ENCODE peak calls at places on chromosomes 6 and 20, in eight cellular contexts. W is GM23248, X is GM23338, F is MM.1S, E is PC-3, C is HCT116, S is hepatocyte, M is SK-N-SH. K is an unnamed sample. For H3K4me1, the result is how much of the 10 kb centered on the place peaks cover.

GRCh38 chr20:8089668-8090067 is 42.4 kb upstream of the PLCB1 start:
- DNase-seq in S (peak), E (no peak), M (no peak), F (no peak), X (no peak), W (no peak), C (no peak), K (no peak)

GRCh38 chr6:148509789-148510581 is 167.3 kb downstream of the SASH1 start:
- DNase-seq in F (peak), S (peak), W (peak), M (no peak), E (no peak), X (no peak), C (no peak), K (no peak)

GRCh38 chr20:32742322-32743236 is 688 bp downstream of the COMMD7 start:
- DNase-seq in C (no peak), W (no peak), F (no peak), X (peak), E (no peak), S (peak), M (peak), K (peak)

GRCh38 chr20:22426772-22427171 is 157.6 kb downstream of the FOXA2 start:
- DNase-seq in S (no peak), C (no peak), M (no peak), E (no peak), F (no peak), W (no peak), X (no peak), K (no peak)

GRCh38 chr6:15246217-15247211 is 645 bp downstream of the JARID2 start:
- DNase-seq in M (no peak), C (no peak), F (peak), E (no peak), X (no peak), S (no peak), W (peak), K (no peak)

GRCh38 chr6:41570270-41570615 is 24.1 kb downstream of the FOXP4 start:
- DNase-seq in X (peak), M (no peak), C (no peak), E (no peak), W (no peak), S (no peak), F (no peak), K (no peak)

GRCh38 chr6:137792160-137793033 is 74.7 kb upstream of the TNFAIP3 start:
- DNase-seq in W (peak), S (no peak), M (no peak), X (no peak), E (no peak), C (no peak), F (no peak), K (no peak)

GRCh38 chr6:84489598-84489997 is 262.2 kb upstream of the CEP162 start:
- DNase-seq in X (peak), M (no peak), S (no peak), E (no peak), W (no peak), F (no peak), C (no peak), K (no peak)

GRCh38 chr6:141701732-141702131 is 431.0 kb upstream of the GJE1 start:
- DNase-seq in C (no peak), M (no peak), F (no peak), E (no peak), W (no peak), S (no peak), X (no peak), K (no peak)

GRCh38 chr6:138550346-138550767 is 51.1 kb upstream of the NHSL1 start:
- DNase-seq in M (no peak), E (no peak), F (no peak), S (no peak), C (no peak), X (no peak), W (peak), K (no peak)

GRCh38 chr6:142088858-142089216 is 43.9 kb upstream of the GJE1 start:
- DNase-seq in E (peak), S (peak), X (peak), M (peak), F (no peak), W (peak), C (no peak), K (no peak)

GRCh38 chr6:45450801-45451200 is 73.1 kb upstream of the SUPT3H start:
- DNase-seq in E (no peak), F (no peak), X (no peak), M (no peak), W (no peak), S (no peak), C (no peak), K (no peak)

GRCh38 chr6:70119218-70119835 is 183.6 kb downstream of the COL9A1 start:
- DNase-seq in W (no peak), X (no peak), C (no peak), M (no peak), F (no peak), S (peak), E (no peak), K (no peak)

GRCh38 chr6:5081955-5082354 is 3.2 kb upstream of the PPP1R3G start:
- DNase-seq in M (no peak), F (no peak), C (no peak), X (no peak), W (peak), S (no peak), E (peak), K (no peak)

GRCh38 chr20:20130399-20130798 is 78.1 kb downstream of the CFAP61 start:
- DNase-seq in M (no peak), C (peak), S (no peak), W (peak), X (peak), E (peak), F (peak), K (peak)

GRCh38 chr6:55980627-55981211 is 105.3 kb upstream of the BMP5 start:
- DNase-seq in W (peak), F (peak), X (peak), M (peak), E (peak), C (peak), S (peak), K (peak)

GRCh38 chr6:27791182-27791939 is 120.8 kb downstream of the OR2B2 start:
- DNase-seq in E (peak), F (no peak), X (peak), C (peak), W (peak), S (peak), M (peak), K (peak)

GRCh38 chr6:33794910-33795615 is 6.1 kb upstream of the LEMD2 start:
- DNase-seq in S (peak), C (no peak), M (peak), W (peak), F (no peak), X (peak), E (no peak), K (no peak)

GRCh38 chr6:23656257-23656731 is 469.7 kb upstream of the NRSN1 start:
- DNase-seq in M (peak), E (no peak), S (peak), F (no peak), W (no peak), C (no peak), X (peak), K (no peak)

GRCh38 chr6:132190815-132191175 is 210.5 kb downstream of the MOXD1 start:
- DNase-seq in W (peak), M (no peak), F (no peak), X (no peak), C (no peak), S (no peak), E (no peak), K (no peak)

GRCh38 chr6:17107768-17108325 is 6.0 kb downstream of the STMND1 start:
- DNase-seq in X (no peak), S (no peak), M (no peak), E (no peak), C (no peak), W (peak), F (no peak), K (no peak)

GRCh38 chr20:8342401-8342800 is 210.3 kb downstream of the PLCB1 start:
- DNase-seq in W (no peak), E (no peak), F (no peak), S (no peak), M (no peak), C (no peak), X (no peak), K (no peak)

GRCh38 chr20:62986257-62986807 is 20.4 kb downstream of the BHLHE23 start:
- DNase-seq in M (no peak), X (no peak), E (no peak), W (no peak), S (no peak), F (no peak), C (no peak), K (no peak)

GRCh38 chr6:57242505-57242904 is 20.4 kb upstream of the RAB23 start:
- DNase-seq in X (no peak), C (no peak), M (no peak), S (peak), F (no peak), E (peak), W (peak), K (no peak)

GRCh38 chr20:35003211-35004031 is 47.8 kb downstream of the MYH7B start:
- DNase-seq in X (no peak), M (no peak), F (no peak), C (no peak), W (no peak), S (no peak), E (no peak), K (no peak)

GRCh38 chr6:105560611-105561066 is 157.8 kb upstream of the PREP start:
- DNase-seq in W (peak), E (peak), S (no peak), X (no peak), C (no peak), F (no peak), M (no peak), K (no peak)

GRCh38 chr6:33432546-33432945 is 12.7 kb downstream of the SYNGAP1 start:
- DNase-seq in W (no peak), E (no peak), F (no peak), S (no peak), X (no peak), C (no peak), M (peak), K (no peak)

GRCh38 chr6:15372932-15373331 is 127.1 kb downstream of the JARID2 start:
- DNase-seq in E (no peak), F (no peak), M (no peak), S (no peak), X (no peak), W (no peak), C (no peak), K (no peak)

GRCh38 chr6:35050291-35050987 is 90.7 kb downstream of the TCP11 start:
- DNase-seq in X (no peak), E (no peak), W (no peak), C (no peak), M (peak), F (no peak), S (no peak), K (no peak)

GRCh38 chr6:156658186-156658585 is 119.0 kb upstream of the ARID1B start:
- DNase-seq in S (peak), M (no peak), X (no peak), E (no peak), W (peak), F (no peak), C (no peak), K (no peak)

DNA sequence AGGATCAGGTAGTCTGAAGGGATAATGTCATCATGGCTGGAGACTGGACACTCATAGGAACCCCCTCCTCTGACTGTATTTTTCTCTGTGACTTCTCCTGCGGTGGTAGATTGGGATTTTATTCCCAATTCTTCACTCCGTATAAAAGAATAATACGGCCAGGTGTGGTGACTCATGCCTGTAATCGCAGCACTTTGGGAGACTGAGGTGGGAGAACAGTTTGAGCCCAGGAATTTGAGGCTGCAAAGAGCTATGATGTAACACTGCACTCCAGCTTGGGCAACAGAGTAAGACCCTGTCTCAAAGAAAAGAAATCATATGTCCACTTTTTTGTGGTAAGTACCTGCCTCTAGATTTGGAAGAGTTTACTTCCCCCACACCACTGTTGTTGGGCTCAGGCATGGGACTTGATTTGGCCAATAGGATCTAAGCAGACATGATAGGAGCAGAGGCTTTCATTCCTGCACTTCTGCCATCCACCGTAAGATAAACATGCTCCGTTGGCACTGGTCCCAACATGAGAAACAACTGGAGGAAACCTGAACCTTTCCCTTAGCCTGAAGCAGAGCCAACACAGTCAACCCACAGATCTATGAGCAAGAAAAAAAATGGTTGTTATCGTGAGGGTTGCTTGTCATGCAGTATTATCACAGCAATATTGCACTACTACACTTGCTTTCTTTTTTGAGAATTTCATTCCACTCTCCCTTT is 82.0 kb downstream of the JPH2 start:
- DNase-seq in E (peak), X (no peak), S (peak), M (peak), C (no peak), W (peak), F (no peak), K (no peak)
- TF ChIP-seq EZH2phosphoT487 in E (no peak), X (no peak), S (no peak), M (no peak), C (no peak), W (no peak), F (no peak), K (no peak)

GRCh38 chr6:144134737-144135136 is 15.6 kb upstream of the STX11 start:
- DNase-seq in F (no peak), X (no peak), S (no peak), M (no peak), E (peak), C (no peak), W (no peak), K (no peak)
- H3K4me1 ChIP-seq in F (under half), X (under half), S (under half), M (under half), E (under half), C (under half), W (under half), K (under half)

DNA sequence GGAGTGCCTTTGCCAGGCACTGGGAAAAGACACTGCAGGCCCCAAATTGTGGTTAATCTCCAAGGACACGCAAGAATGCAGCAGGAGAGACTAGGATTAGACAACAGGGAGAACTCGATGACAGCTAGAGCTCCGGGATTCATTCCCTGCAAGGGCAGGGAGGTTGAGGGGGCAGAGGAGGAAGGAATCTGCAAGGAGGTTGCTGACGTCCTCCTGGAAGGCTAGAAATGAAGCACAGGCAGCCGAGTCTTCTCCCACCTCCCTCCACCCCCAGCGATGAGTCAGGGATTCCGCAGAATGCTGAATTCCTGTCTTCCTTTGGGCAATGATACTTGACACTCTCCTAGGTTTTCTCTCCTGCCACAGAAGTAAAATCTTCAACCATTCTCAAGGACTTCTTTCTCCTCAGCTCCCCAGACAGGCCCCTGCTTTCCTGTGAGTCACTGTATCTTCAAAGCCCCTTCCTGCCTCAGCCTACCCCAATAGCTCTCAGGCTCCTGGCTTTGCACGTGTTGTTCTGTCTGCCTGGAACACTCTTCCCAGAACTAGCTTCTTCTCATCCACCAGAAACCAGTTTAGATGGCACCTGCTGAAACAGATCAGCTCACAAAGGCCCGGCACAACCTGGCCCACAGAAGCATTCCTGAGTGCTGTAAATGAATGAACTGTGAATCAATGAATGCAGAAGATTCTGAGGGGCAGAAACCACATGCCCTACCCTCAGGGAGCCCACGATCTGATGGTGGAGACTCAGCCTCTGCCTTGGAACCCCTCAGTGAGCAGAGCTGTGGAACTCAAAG is 85.6 kb downstream of the MRPL14 start:
- DNase-seq in C (peak), F (no peak), E (peak), M (no peak), W (peak), X (peak), S (peak), K (no peak)
- H2AFZ ChIP-seq in C (no peak), F (no peak), E (peak), M (no peak), W (no peak), X (peak), S (no peak), K (no peak)

GRCh38 chr20:38169636-38170035 is 4.6 kb upstream of the TGM2 start:
- DNase-seq in F (peak), M (no peak), S (no peak), W (no peak), C (no peak), E (no peak), X (no peak), K (no peak)

GRCh38 chr20:38170219-38170902 is 5.3 kb upstream of the TGM2 start:
- DNase-seq in F (no peak), X (no peak), W (no peak), E (no peak), M (no peak), C (no peak), S (no peak), K (no peak)

GRCh38 chr20:38167466-38167850 is 2.4 kb upstream of the TGM2 start:
- DNase-seq in M (no peak), X (no peak), W (no peak), S (no peak), F (no peak), C (no peak), E (no peak), K (no peak)

GRCh38 chr20:38167851-38168760 is 3.0 kb upstream of the TGM2 start:
- DNase-seq in C (no peak), M (no peak), F (no peak), W (peak), E (peak), S (peak), X (peak), K (no peak)

GRCh38 chr20:38168791-38169589 is 3.9 kb upstream of the TGM2 start:
- DNase-seq in S (no peak), X (no peak), M (no peak), F (no peak), E (peak), W (peak), C (no peak), K (no peak)
- TF ChIP-seq EZH2phosphoT487 in S (no peak), X (no peak), M (no peak), F (no peak), E (no peak), W (no peak), C (no peak), K (no peak)

DNA sequence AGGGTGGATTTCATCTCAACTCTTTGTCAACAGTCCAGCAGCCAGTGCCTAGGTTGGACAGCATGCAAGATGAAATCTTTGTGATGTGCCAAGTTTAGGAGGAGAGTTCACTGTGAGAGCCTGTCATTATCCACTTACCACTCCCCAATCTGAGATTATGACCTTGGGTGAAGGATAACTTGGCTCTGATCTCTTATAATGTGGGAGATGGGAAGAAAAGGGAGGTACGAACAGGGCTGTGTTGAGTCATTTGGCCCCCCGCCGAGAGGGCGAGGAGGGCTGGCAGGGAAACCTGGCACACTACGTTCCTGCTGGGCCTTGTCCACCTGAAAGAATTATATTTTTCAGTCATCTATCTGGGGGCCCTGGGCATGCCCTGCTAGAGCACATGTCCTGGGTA is 35.8 kb downstream of the LAMA4 start:
- DNase-seq in W (peak), X (no peak), S (no peak), E (no peak), F (no peak), M (no peak), C (no peak), K (no peak)
- H3K4me1 ChIP-seq in W (half or more), X (under half), S (under half), E (under half), F (under half), M (under half), C (under half), K (under half)

GRCh38 chr6:106733386-106733785 is 104.0 kb downstream of the QRSL1 start:
- DNase-seq in C (no peak), F (no peak), X (no peak), S (no peak), M (no peak), W (no peak), E (no peak), K (no peak)
- H2AFZ ChIP-seq in C (no peak), F (no peak), X (no peak), S (no peak), M (no peak), W (no peak), E (no peak), K (no peak)

GRCh38 chr6:6397842-6398241 is 77.4 kb upstream of the F13A1 start:
- DNase-seq in E (no peak), S (no peak), M (no peak), W (no peak), F (no peak), X (no peak), C (no peak), K (no peak)
- TF ChIP-seq EZH2phosphoT487 in E (no peak), S (no peak), M (no peak), W (no peak), F (no peak), X (no peak), C (no peak), K (no peak)

GRCh38 chr6:90158945-90159344 is 137.7 kb downstream of the BACH2 start:
- DNase-seq in M (no peak), E (no peak), C (no peak), S (no peak), F (no peak), W (no peak), X (no peak), K (no peak)
- H3K4me1 ChIP-seq in M (under half), E (under half), C (under half), S (under half), F (under half), W (under half), X (under half), K (under half)

K was measured in OCI-LY7.